ENCODE peak calls at places on chromosomes 12 and 14, in ten cellular contexts. One of them, this sample, is unnamed. For H3K27me3, the result is how much of the 10 kb centered on the place peaks cover.

GRCh38 chr14:88424573-88424972 is 39.1 kb downstream of the SPATA7 start:
- DNase-seq in ovary: no peak
- DNase-seq in kidney epithelial cell: no peak
- DNase-seq in breast epithelium: no peak
- DNase-seq in GM23338: no peak
- DNase-seq in heart right ventricle: no peak
- DNase-seq in HepG2: no peak
- DNase-seq in lung: no peak
- DNase-seq in thoracic aorta: no peak
- DNase-seq in gastrocnemius medialis: no peak
- DNase-seq in this sample: no peak

GRCh38 chr12:57216931-57217871 is 607 bp downstream of the NXPH4 start:
- DNase-seq in ovary: no peak
- DNase-seq in kidney epithelial cell: no peak
- DNase-seq in breast epithelium: no peak
- DNase-seq in GM23338: peak
- DNase-seq in heart right ventricle: no peak
- DNase-seq in HepG2: no peak
- DNase-seq in lung: no peak
- DNase-seq in thoracic aorta: no peak
- DNase-seq in gastrocnemius medialis: no peak
- DNase-seq in this sample: no peak

GRCh38 chr12:95212576-95212975 is 4.7 kb downstream of the FGD6 start:
- DNase-seq in ovary: no peak
- DNase-seq in kidney epithelial cell: no peak
- DNase-seq in breast epithelium: no peak
- DNase-seq in GM23338: no peak
- DNase-seq in heart right ventricle: no peak
- DNase-seq in HepG2: no peak
- DNase-seq in lung: no peak
- DNase-seq in thoracic aorta: no peak
- DNase-seq in gastrocnemius medialis: no peak
- DNase-seq in this sample: no peak

GRCh38 chr14:35687335-35687939 is 121.7 kb downstream of the RALGAPA1 start:
- DNase-seq in ovary: no peak
- DNase-seq in kidney epithelial cell: no peak
- DNase-seq in breast epithelium: no peak
- DNase-seq in GM23338: peak
- DNase-seq in heart right ventricle: no peak
- DNase-seq in HepG2: peak
- DNase-seq in lung: no peak
- DNase-seq in thoracic aorta: no peak
- DNase-seq in gastrocnemius medialis: no peak
- DNase-seq in this sample: no peak

GRCh38 chr12:96164951-96165858 is 29.0 kb upstream of the ELK3 start:
- DNase-seq in ovary: peak
- DNase-seq in kidney epithelial cell: no peak
- DNase-seq in breast epithelium: no peak
- DNase-seq in GM23338: no peak
- DNase-seq in heart right ventricle: peak
- DNase-seq in HepG2: no peak
- DNase-seq in lung: no peak
- DNase-seq in thoracic aorta: no peak
- DNase-seq in gastrocnemius medialis: no peak
- DNase-seq in this sample: no peak

GRCh38 chr14:26255213-26255612 is 342.6 kb downstream of the NOVA1 start:
- DNase-seq in ovary: no peak
- DNase-seq in kidney epithelial cell: no peak
- DNase-seq in breast epithelium: no peak
- DNase-seq in GM23338: peak
- DNase-seq in heart right ventricle: no peak
- DNase-seq in HepG2: no peak
- DNase-seq in lung: no peak
- DNase-seq in thoracic aorta: no peak
- DNase-seq in gastrocnemius medialis: no peak
- DNase-seq in this sample: no peak

GRCh38 chr14:55588259-55588699 is 8.3 kb downstream of the KTN1 start:
- DNase-seq in ovary: no peak
- DNase-seq in kidney epithelial cell: no peak
- DNase-seq in breast epithelium: no peak
- DNase-seq in GM23338: no peak
- DNase-seq in heart right ventricle: no peak
- DNase-seq in HepG2: no peak
- DNase-seq in lung: no peak
- DNase-seq in thoracic aorta: no peak
- DNase-seq in gastrocnemius medialis: no peak
- DNase-seq in this sample: no peak

GRCh38 chr14:104581521-104581920 is 2.0 kb downstream of the C14orf180 start:
- DNase-seq in ovary: no peak
- DNase-seq in kidney epithelial cell: no peak
- DNase-seq in breast epithelium: no peak
- DNase-seq in GM23338: no peak
- DNase-seq in heart right ventricle: no peak
- DNase-seq in HepG2: no peak
- DNase-seq in lung: no peak
- DNase-seq in thoracic aorta: no peak
- DNase-seq in gastrocnemius medialis: no peak
- DNase-seq in this sample: no peak

GRCh38 chr14:68285421-68286179 is 466.0 kb downstream of the RAD51B start:
- DNase-seq in ovary: no peak
- DNase-seq in kidney epithelial cell: no peak
- DNase-seq in breast epithelium: no peak
- DNase-seq in GM23338: no peak
- DNase-seq in heart right ventricle: no peak
- DNase-seq in HepG2: no peak
- DNase-seq in lung: no peak
- DNase-seq in thoracic aorta: no peak
- DNase-seq in gastrocnemius medialis: no peak
- DNase-seq in this sample: peak

GRCh38 chr12:88516811-88517210 is 63.5 kb downstream of the KITLG start:
- DNase-seq in ovary: no peak
- DNase-seq in kidney epithelial cell: no peak
- DNase-seq in breast epithelium: no peak
- DNase-seq in GM23338: no peak
- DNase-seq in heart right ventricle: no peak
- DNase-seq in HepG2: no peak
- DNase-seq in lung: no peak
- DNase-seq in thoracic aorta: no peak
- DNase-seq in gastrocnemius medialis: no peak
- DNase-seq in this sample: no peak

GRCh38 chr12:51424662-51425539 is at the start of gene SLC4A8:
- DNase-seq in ovary: peak
- DNase-seq in kidney epithelial cell: peak
- DNase-seq in breast epithelium: peak
- DNase-seq in GM23338: peak
- DNase-seq in heart right ventricle: peak
- DNase-seq in HepG2: peak
- DNase-seq in lung: peak
- DNase-seq in thoracic aorta: peak
- DNase-seq in gastrocnemius medialis: peak
- DNase-seq in this sample: peak

GRCh38 chr14:30291216-30291615 is 267.7 kb upstream of the G2E3 start:
- DNase-seq in ovary: no peak
- DNase-seq in kidney epithelial cell: peak
- DNase-seq in breast epithelium: no peak
- DNase-seq in GM23338: no peak
- DNase-seq in heart right ventricle: no peak
- DNase-seq in HepG2: no peak
- DNase-seq in lung: no peak
- DNase-seq in thoracic aorta: no peak
- DNase-seq in gastrocnemius medialis: no peak
- DNase-seq in this sample: no peak

GRCh38 chr12:57898308-57898970 is 42.9 kb upstream of the ATP23 start:
- DNase-seq in ovary: no peak
- DNase-seq in kidney epithelial cell: no peak
- DNase-seq in breast epithelium: no peak
- DNase-seq in GM23338: no peak
- DNase-seq in heart right ventricle: no peak
- DNase-seq in HepG2: no peak
- DNase-seq in lung: no peak
- DNase-seq in thoracic aorta: no peak
- DNase-seq in gastrocnemius medialis: no peak
- DNase-seq in this sample: peak

GRCh38 chr14:95523051-95523817 is 6.8 kb upstream of the SYNE3 start:
- DNase-seq in ovary: no peak
- DNase-seq in kidney epithelial cell: no peak
- DNase-seq in breast epithelium: no peak
- DNase-seq in GM23338: no peak
- DNase-seq in heart right ventricle: no peak
- DNase-seq in HepG2: peak
- DNase-seq in lung: no peak
- DNase-seq in thoracic aorta: no peak
- DNase-seq in gastrocnemius medialis: no peak
- DNase-seq in this sample: peak

GRCh38 chr14:33702293-33702692 is 248.6 kb downstream of the EGLN3 start:
- DNase-seq in ovary: no peak
- DNase-seq in kidney epithelial cell: no peak
- DNase-seq in breast epithelium: no peak
- DNase-seq in GM23338: no peak
- DNase-seq in heart right ventricle: no peak
- DNase-seq in HepG2: no peak
- DNase-seq in lung: no peak
- DNase-seq in thoracic aorta: no peak
- DNase-seq in gastrocnemius medialis: no peak
- DNase-seq in this sample: no peak

GRCh38 chr12:112684742-112685141 is 106.8 kb upstream of the RPH3A start:
- DNase-seq in ovary: no peak
- DNase-seq in kidney epithelial cell: no peak
- DNase-seq in breast epithelium: no peak
- DNase-seq in GM23338: peak
- DNase-seq in heart right ventricle: no peak
- DNase-seq in HepG2: peak
- DNase-seq in lung: no peak
- DNase-seq in thoracic aorta: no peak
- DNase-seq in gastrocnemius medialis: no peak
- DNase-seq in this sample: no peak

GRCh38 chr14:71776463-71777359 is 155.5 kb upstream of the RGS6 start:
- DNase-seq in ovary: no peak
- DNase-seq in kidney epithelial cell: no peak
- DNase-seq in breast epithelium: no peak
- DNase-seq in GM23338: peak
- DNase-seq in heart right ventricle: no peak
- DNase-seq in HepG2: no peak
- DNase-seq in lung: no peak
- DNase-seq in thoracic aorta: no peak
- DNase-seq in gastrocnemius medialis: no peak
- DNase-seq in this sample: no peak

GRCh38 chr14:71773900-71774481 is 158.2 kb upstream of the RGS6 start:
- DNase-seq in ovary: no peak
- DNase-seq in kidney epithelial cell: no peak
- DNase-seq in breast epithelium: no peak
- DNase-seq in GM23338: no peak
- DNase-seq in heart right ventricle: no peak
- DNase-seq in HepG2: no peak
- DNase-seq in lung: no peak
- DNase-seq in thoracic aorta: no peak
- DNase-seq in gastrocnemius medialis: no peak
- DNase-seq in this sample: no peak
- TF ChIP-seq CTCF in ovary: no peak
- TF ChIP-seq CTCF in kidney epithelial cell: no peak
- TF ChIP-seq CTCF in breast epithelium: no peak
- TF ChIP-seq CTCF in GM23338: no peak
- TF ChIP-seq CTCF in heart right ventricle: no peak
- TF ChIP-seq CTCF in HepG2: no peak
- TF ChIP-seq CTCF in lung: no peak
- TF ChIP-seq CTCF in thoracic aorta: no peak
- TF ChIP-seq CTCF in gastrocnemius medialis: no peak
- TF ChIP-seq CTCF in this sample: no peak

DNA sequence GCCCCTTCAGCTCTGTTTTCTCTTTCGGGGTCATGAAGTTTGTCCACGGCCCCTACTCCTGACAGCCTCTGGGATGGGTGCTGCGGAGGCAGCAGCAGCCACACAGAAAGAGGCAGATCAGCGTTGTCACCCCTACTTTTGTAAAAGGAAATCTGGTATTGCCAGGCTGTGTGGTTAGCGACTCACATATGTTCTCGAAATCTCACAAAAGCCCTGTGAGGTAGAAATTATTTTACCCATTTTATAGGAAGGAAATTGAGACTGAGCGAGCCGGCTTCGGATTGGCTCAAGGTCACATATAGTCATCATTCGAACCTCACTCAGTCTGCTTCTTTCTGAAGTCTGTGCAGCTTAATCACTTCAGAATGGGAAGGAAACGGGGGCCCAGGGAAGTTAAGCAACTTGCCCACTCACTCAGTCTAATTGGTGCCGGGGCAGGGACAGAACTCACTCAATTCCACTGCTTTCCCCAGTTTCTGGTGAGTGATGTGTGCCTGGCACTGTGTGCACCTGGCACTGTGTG is 1.1 kb upstream of the CKAP4 start:
- DNase-seq in ovary: peak
- DNase-seq in kidney epithelial cell: no peak
- DNase-seq in breast epithelium: no peak
- DNase-seq in GM23338: no peak
- DNase-seq in heart right ventricle: peak
- DNase-seq in HepG2: no peak
- DNase-seq in lung: no peak
- DNase-seq in thoracic aorta: no peak
- DNase-seq in gastrocnemius medialis: no peak
- DNase-seq in this sample: peak
- H3K4me3 ChIP-seq in ovary: peak
- H3K4me3 ChIP-seq in kidney epithelial cell: peak
- H3K4me3 ChIP-seq in breast epithelium: peak
- H3K4me3 ChIP-seq in GM23338: peak
- H3K4me3 ChIP-seq in heart right ventricle: peak
- H3K4me3 ChIP-seq in HepG2: peak
- H3K4me3 ChIP-seq in lung: no peak
- H3K4me3 ChIP-seq in thoracic aorta: peak
- H3K4me3 ChIP-seq in gastrocnemius medialis: peak
- H3K4me3 ChIP-seq in this sample: peak

DNA sequence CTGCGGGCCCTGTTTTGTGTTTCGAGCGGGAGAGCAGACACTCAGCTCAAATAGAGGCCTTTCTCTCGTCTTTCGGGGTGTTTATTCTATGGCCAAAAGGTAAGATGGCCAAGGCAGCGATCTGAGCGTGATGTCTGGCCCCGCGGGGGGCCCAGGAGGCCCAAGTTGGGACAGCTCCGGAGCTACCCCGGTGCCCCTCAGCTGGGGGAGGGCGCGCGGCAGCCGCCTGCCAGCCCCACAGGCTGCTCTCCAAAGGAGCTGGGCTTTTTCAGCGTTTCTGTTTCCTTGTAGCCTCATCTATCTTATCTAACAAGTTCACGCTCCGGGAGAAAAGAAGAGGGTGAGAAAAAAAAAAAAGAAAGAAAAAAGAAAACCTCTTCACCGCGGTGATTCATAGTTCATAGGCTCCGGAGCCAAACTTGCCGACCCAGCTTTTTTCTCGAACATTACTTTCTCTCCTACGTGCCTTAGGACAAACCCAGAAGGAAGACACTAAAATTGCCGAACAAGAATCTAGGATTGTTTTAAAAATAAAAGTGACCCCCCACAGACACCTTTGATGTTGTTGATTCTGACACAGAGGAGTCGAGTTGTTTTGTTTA is 7.4 kb upstream of the FOXG1 start:
- DNase-seq in ovary: no peak
- DNase-seq in kidney epithelial cell: no peak
- DNase-seq in breast epithelium: no peak
- DNase-seq in GM23338: no peak
- DNase-seq in heart right ventricle: no peak
- DNase-seq in HepG2: no peak
- DNase-seq in lung: no peak
- DNase-seq in thoracic aorta: no peak
- DNase-seq in gastrocnemius medialis: no peak
- DNase-seq in this sample: no peak
- H3K27me3 ChIP-seq in ovary: under half
- H3K27me3 ChIP-seq in kidney epithelial cell: half or more
- H3K27me3 ChIP-seq in breast epithelium: half or more
- H3K27me3 ChIP-seq in GM23338: half or more
- H3K27me3 ChIP-seq in heart right ventricle: half or more
- H3K27me3 ChIP-seq in HepG2: half or more
- H3K27me3 ChIP-seq in lung: under half
- H3K27me3 ChIP-seq in thoracic aorta: under half
- H3K27me3 ChIP-seq in gastrocnemius medialis: half or more
- H3K27me3 ChIP-seq in this sample: under half

GRCh38 chr14:70873627-70874026 is 33.6 kb upstream of the PCNX1 start:
- DNase-seq in ovary: no peak
- DNase-seq in kidney epithelial cell: no peak
- DNase-seq in breast epithelium: no peak
- DNase-seq in GM23338: no peak
- DNase-seq in heart right ventricle: no peak
- DNase-seq in HepG2: peak
- DNase-seq in lung: no peak
- DNase-seq in thoracic aorta: no peak
- DNase-seq in gastrocnemius medialis: no peak
- DNase-seq in this sample: no peak
- TF ChIP-seq CTCF in ovary: no peak
- TF ChIP-seq CTCF in kidney epithelial cell: no peak
- TF ChIP-seq CTCF in breast epithelium: no peak
- TF ChIP-seq CTCF in GM23338: no peak
- TF ChIP-seq CTCF in heart right ventricle: no peak
- TF ChIP-seq CTCF in HepG2: peak
- TF ChIP-seq CTCF in lung: no peak
- TF ChIP-seq CTCF in thoracic aorta: peak
- TF ChIP-seq CTCF in gastrocnemius medialis: no peak
- TF ChIP-seq CTCF in this sample: peak